ENCODE peak calls at places on chromosomes 11 and 22, in four cellular contexts. H, N, Q and A are unnamed samples.

GRCh38 chr11:110903830-110904229 is 191.6 kb upstream of the ARHGAP20 start:
- DNase-seq in H (no peak), N (peak; percentile 12), Q (peak; percentile 16), A (no peak)

GRCh38 chr11:63918576-63919171 is 1.7 kb upstream of the RCOR2 start:
- DNase-seq in N (no peak), Q (no peak), H (no peak), A (no peak)

GRCh38 chr11:87878373-87878779 is 296.9 kb downstream of the RAB38 start:
- DNase-seq in N (peak; percentile 69), Q (peak; percentile 52), H (peak; percentile 33), A (no peak)

GRCh38 chr11:69636512-69636866 is 4.5 kb upstream of the CCND1 start:
- DNase-seq in N (peak; percentile 93), Q (no peak), H (peak; percentile 72), A (peak; percentile 23)

GRCh38 chr11:16402654-16403447 is 46.5 kb upstream of the SOX6 start:
- DNase-seq in N (no peak), H (no peak), Q (peak; percentile 53), A (peak; percentile 4)

GRCh38 chr22:32665676-32666075 is 135.8 kb upstream of the TIMP3 start:
- DNase-seq in H (no peak), N (no peak), Q (no peak), A (no peak)

GRCh38 chr11:44463751-44464150 is 101.7 kb upstream of the CD82 start:
- DNase-seq in Q (no peak), N (no peak), H (no peak), A (no peak)

GRCh38 chr11:117915672-117916235 is 13.4 kb downstream of the TMPRSS13 start:
- DNase-seq in Q (no peak), N (no peak), H (peak; percentile 22), A (no peak)

GRCh38 chr11:131658952-131659351 is 288.5 kb downstream of the NTM start:
- DNase-seq in Q (no peak), H (no peak), N (no peak), A (no peak)

GRCh38 chr11:19988598-19988997 is 171.7 kb downstream of the DBX1 start:
- DNase-seq in H (no peak), N (peak; percentile 88), Q (no peak), A (peak; percentile 17)

GRCh38 chr11:70064726-70065317 is 13.3 kb upstream of the ANO1 start:
- DNase-seq in N (no peak), H (no peak), Q (no peak), A (no peak)

GRCh38 chr11:12260731-12261521 is 116.4 kb upstream of the PARVA start:
- DNase-seq in N (no peak), H (no peak), Q (no peak), A (no peak)

GRCh38 chr22:35446365-35446764 is 46.4 kb downstream of the MCM5 start:
- DNase-seq in H (peak; percentile 76), Q (no peak), N (peak; percentile 81), A (no peak)

GRCh38 chr11:129226207-129226798 is 34.2 kb upstream of the ARHGAP32 start:
- DNase-seq in N (no peak), Q (no peak), H (no peak), A (no peak)

GRCh38 chr11:32792948-32793475 is 1.4 kb downstream of the CCDC73 start:
- DNase-seq in N (peak; percentile 45), H (no peak), Q (peak; percentile 67), A (peak; percentile 10)

GRCh38 chr22:32281092-32281491 is 25.9 kb upstream of the SLC5A4 start:
- DNase-seq in H (peak; percentile 63), Q (no peak), N (peak; percentile 14), A (no peak)

GRCh38 chr22:47380692-47381091 is 618.2 kb downstream of the TBC1D22A start:
- DNase-seq in N (no peak), H (no peak), Q (no peak), A (no peak)

GRCh38 chr11:115458877-115459276 is 45.3 kb downstream of the CADM1 start:
- DNase-seq in H (no peak), Q (peak; percentile 88), N (no peak), A (no peak)

GRCh38 chr22:31105282-31105929 is 2.0 kb downstream of the SELENOM start:
- DNase-seq in Q (no peak), N (no peak), H (no peak), A (no peak)

GRCh38 chr22:30823015-30823370 is 128.3 kb downstream of the OSBP2 start:
- DNase-seq in H (no peak), N (no peak), Q (no peak), A (no peak)

GRCh38 chr11:57207160-57207559 is 25.4 kb downstream of the LRRC55 start:
- DNase-seq in Q (no peak), H (no peak), N (no peak), A (no peak)

GRCh38 chr11:13721760-13722159 is 53.3 kb downstream of the FAR1 start:
- DNase-seq in Q (no peak), N (peak; percentile 35), H (no peak), A (no peak)

GRCh38 chr22:22721681-22722309 is 77.4 kb downstream of the GGTLC2 start:
- DNase-seq in H (no peak), Q (no peak), N (peak; percentile 75), A (peak; percentile 60)

GRCh38 chr11:83195176-83195531 is 1.6 kb downstream of the ANKRD42 start:
- DNase-seq in Q (no peak), N (no peak), H (no peak), A (no peak)

GRCh38 chr22:24521791-24522245 is 26.7 kb downstream of the UPB1 start:
- DNase-seq in Q (peak; percentile 93), N (peak; percentile 71), H (no peak), A (no peak)

GRCh38 chr11:72816404-72816990 is 2.3 kb downstream of the ATG16L2 start:
- DNase-seq in N (no peak), H (no peak), Q (no peak), A (no peak)